ENCODE peak calls at places on chromosome 15, in six cellular contexts. N is NCI-H510A treated with DMSO at 0.1 percent for 48 hours; V is EL; M is NCI-H1092 treated with DMSO at 0.1 percent for 48 hours; R is hippocampal formation; X is CD4-positive, CD25-positive, alpha-beta regulatory T cell. S is an unnamed sample.

GRCh38 chr15:70815604-70816003 is 38.4 kb downstream of the LARP6 start:
- DNase-seq in N (peak; percentile 54), V (no peak), M (peak; percentile 74), R (no peak), X (no peak), S (no peak)

GRCh38 chr15:55823191-55823670 is 80.3 kb upstream of the PRTG start:
- DNase-seq in N (no peak), V (peak; percentile 66), M (no peak), R (no peak), X (no peak), S (no peak)

GRCh38 chr15:40115670-40116093 is 7.0 kb upstream of the BMF start:
- DNase-seq in N (peak; percentile 7), V (no peak), M (no peak), R (peak; percentile 28), X (no peak), S (no peak)

GRCh38 chr15:32042269-32042996 is 12.1 kb downstream of the CHRNA7 start:
- DNase-seq in N (no peak), V (peak; percentile 3), M (no peak), R (no peak), X (no peak), S (no peak)

GRCh38 chr15:44215594-44215993 is 20.5 kb upstream of the FRMD5 start:
- DNase-seq in N (no peak), V (peak; percentile 91), M (no peak), R (no peak), X (no peak), S (no peak)

GRCh38 chr15:32677238-32677750 is 35.8 kb downstream of the SCG5 start:
- DNase-seq in N (peak; percentile 49), V (no peak), M (peak; percentile 89), R (no peak), X (no peak), S (no peak)

GRCh38 chr15:60605879-60606304 is 127.0 kb upstream of the ICE2 start:
- DNase-seq in N (no peak), V (peak; percentile 26), M (no peak), R (no peak), X (no peak), S (no peak)

GRCh38 chr15:39692464-39693327 is 89.9 kb downstream of the FSIP1 start:
- DNase-seq in N (no peak), V (no peak), M (peak; percentile 87), R (peak; percentile 37), X (no peak), S (no peak)

GRCh38 chr15:99474041-99474906 is 91.5 kb upstream of the MEF2A start:
- DNase-seq in N (no peak), V (no peak), M (no peak), R (peak; percentile 52), X (no peak), S (no peak)

GRCh38 chr15:28921336-28921735 is 35.6 kb downstream of the APBA2 start:
- DNase-seq in N (no peak), V (no peak), M (no peak), R (no peak), X (no peak), S (no peak)

GRCh38 chr15:90362936-90363212 is 10.8 kb downstream of the ZNF774 start:
- DNase-seq in N (no peak), V (peak; percentile 81), M (no peak), R (no peak), X (no peak), S (no peak)

GRCh38 chr15:76312540-76313174 is 1.4 kb upstream of the ETFA start:
- DNase-seq in N (no peak), V (peak; percentile 81), M (no peak), R (no peak), X (no peak), S (no peak)

GRCh38 chr15:99443056-99443756 is 122.6 kb upstream of the MEF2A start:
- DNase-seq in N (no peak), V (no peak), M (no peak), R (no peak), X (no peak), S (no peak)

GRCh38 chr15:52083603-52084002 is 29.0 kb downstream of the BCL2L10 start:
- DNase-seq in N (no peak), V (no peak), M (no peak), R (no peak), X (no peak), S (no peak)

GRCh38 chr15:60713096-60714084 is 234.4 kb upstream of the ICE2 start:
- DNase-seq in N (no peak), V (no peak), M (no peak), R (no peak), X (no peak), S (no peak)

GRCh38 chr15:52798529-52799101 is 8.5 kb upstream of the ONECUT1 start:
- DNase-seq in N (no peak), V (no peak), M (no peak), R (no peak), X (no peak), S (no peak)

GRCh38 chr15:75061272-75061671 is 37.9 kb downstream of the PPCDC start:
- DNase-seq in N (no peak), V (peak; percentile 31), M (no peak), R (no peak), X (no peak), S (no peak)

GRCh38 chr15:65377976-65378366 is at the start of gene IGDCC3:
- DNase-seq in N (no peak), V (no peak), M (no peak), R (peak; percentile 34), X (no peak), S (peak; percentile 85)

GRCh38 chr15:46815765-46816164 is 901.5 kb upstream of the SEMA6D start:
- DNase-seq in N (peak; percentile 65), V (no peak), M (peak; percentile 54), R (no peak), X (no peak), S (no peak)

GRCh38 chr15:88615303-88616107 is 5.6 kb upstream of the AEN start:
- DNase-seq in N (no peak), V (no peak), M (no peak), R (no peak), X (no peak), S (peak; percentile 44)

GRCh38 chr15:42736793-42737528 is at the start of gene CDAN1:
- DNase-seq in N (peak; percentile 35), V (peak; percentile 88), M (peak; percentile 70), R (peak; percentile 89), X (peak; percentile 88), S (peak; percentile 95)

GRCh38 chr15:25070357-25070963 is 115.7 kb downstream of the SNRPN start:
- DNase-seq in N (no peak), V (no peak), M (no peak), R (no peak), X (no peak), S (no peak)

GRCh38 chr15:101320501-101321052 is 25.5 kb upstream of the SNRPA1 start:
- DNase-seq in N (no peak), V (peak; percentile 55), M (no peak), R (no peak), X (peak; percentile 64), S (no peak)

GRCh38 chr15:25620466-25620865 is 181.6 kb upstream of the UBE3A start:
- DNase-seq in N (no peak), V (no peak), M (no peak), R (no peak), X (no peak), S (no peak)

S was measured in H1.